ENCODE peak calls at places on chromosome 5, in four cellular contexts. One of them, this sample, is unnamed.

GRCh38 chr5:62450259-62450658 is 37.7 kb downstream of the IPO11 start:
- DNase-seq in dorsolateral prefrontal cortex: no peak
- DNase-seq in GM12865: no peak
- DNase-seq in tibial artery: no peak
- DNase-seq in this sample: no peak

GRCh38 chr5:119583684-119584083 is 45.7 kb upstream of the FAM170A start:
- DNase-seq in GM12865: peak
- DNase-seq in tibial artery: no peak
- DNase-seq in dorsolateral prefrontal cortex: no peak
- DNase-seq in this sample: no peak

GRCh38 chr5:133938039-133938821 is 30.2 kb downstream of the C5orf15 start:
- DNase-seq in GM12865: peak
- DNase-seq in dorsolateral prefrontal cortex: no peak
- DNase-seq in tibial artery: peak
- DNase-seq in this sample: no peak

GRCh38 chr5:116778015-116778414 is 203.4 kb upstream of the SEMA6A start:
- DNase-seq in tibial artery: no peak
- DNase-seq in dorsolateral prefrontal cortex: no peak
- DNase-seq in GM12865: no peak
- DNase-seq in this sample: peak

GRCh38 chr5:158978061-158978745 is 121.5 kb downstream of the EBF1 start:
- DNase-seq in dorsolateral prefrontal cortex: no peak
- DNase-seq in tibial artery: no peak
- DNase-seq in GM12865: no peak
- DNase-seq in this sample: no peak

GRCh38 chr5:111734013-111734412 is 23.0 kb downstream of the NREP start:
- DNase-seq in GM12865: no peak
- DNase-seq in dorsolateral prefrontal cortex: no peak
- DNase-seq in tibial artery: no peak
- DNase-seq in this sample: no peak

GRCh38 chr5:86780018-86780417 is 162.3 kb downstream of the COX7C start:
- DNase-seq in GM12865: no peak
- DNase-seq in dorsolateral prefrontal cortex: no peak
- DNase-seq in tibial artery: no peak
- DNase-seq in this sample: no peak

GRCh38 chr5:7908317-7908716 is 39.4 kb downstream of the MTRR start:
- DNase-seq in dorsolateral prefrontal cortex: no peak
- DNase-seq in GM12865: no peak
- DNase-seq in tibial artery: no peak
- DNase-seq in this sample: no peak

GRCh38 chr5:78984020-78984610 is 995 bp downstream of the ARSB start:
- DNase-seq in GM12865: peak
- DNase-seq in tibial artery: no peak
- DNase-seq in dorsolateral prefrontal cortex: no peak
- DNase-seq in this sample: no peak

GRCh38 chr5:2901511-2901910 is 150.0 kb upstream of the IRX2 start:
- DNase-seq in dorsolateral prefrontal cortex: no peak
- DNase-seq in GM12865: no peak
- DNase-seq in tibial artery: peak
- DNase-seq in this sample: no peak

GRCh38 chr5:141915881-141916336 is 7.8 kb upstream of the DELE1 start:
- DNase-seq in GM12865: no peak
- DNase-seq in dorsolateral prefrontal cortex: no peak
- DNase-seq in tibial artery: peak
- DNase-seq in this sample: no peak

GRCh38 chr5:98934581-98934980 is 5.8 kb upstream of the CHD1 start:
- DNase-seq in dorsolateral prefrontal cortex: no peak
- DNase-seq in GM12865: no peak
- DNase-seq in tibial artery: no peak
- DNase-seq in this sample: no peak

GRCh38 chr5:174990909-174991308 is 266.5 kb downstream of the MSX2 start:
- DNase-seq in dorsolateral prefrontal cortex: no peak
- DNase-seq in GM12865: no peak
- DNase-seq in tibial artery: peak
- DNase-seq in this sample: no peak

GRCh38 chr5:174542466-174542865 is 181.9 kb upstream of the MSX2 start:
- DNase-seq in tibial artery: no peak
- DNase-seq in dorsolateral prefrontal cortex: no peak
- DNase-seq in GM12865: no peak
- DNase-seq in this sample: no peak

GRCh38 chr5:173789031-173789920 is 98.9 kb upstream of the CPEB4 start:
- DNase-seq in tibial artery: peak
- DNase-seq in dorsolateral prefrontal cortex: no peak
- DNase-seq in GM12865: peak
- DNase-seq in this sample: no peak

GRCh38 chr5:149605354-149605997 is 24.2 kb downstream of the ARHGEF37 start:
- DNase-seq in tibial artery: no peak
- DNase-seq in GM12865: no peak
- DNase-seq in dorsolateral prefrontal cortex: no peak
- DNase-seq in this sample: no peak

GRCh38 chr5:180669661-180670060 is 20.3 kb upstream of the FLT4 start:
- DNase-seq in dorsolateral prefrontal cortex: no peak
- DNase-seq in tibial artery: no peak
- DNase-seq in GM12865: no peak
- DNase-seq in this sample: no peak

GRCh38 chr5:57280811-57281301 is 107.0 kb downstream of the GPBP1 start:
- DNase-seq in dorsolateral prefrontal cortex: no peak
- DNase-seq in tibial artery: no peak
- DNase-seq in GM12865: no peak
- DNase-seq in this sample: no peak

GRCh38 chr5:64840958-64841357 is 72.2 kb downstream of the CWC27 start:
- DNase-seq in dorsolateral prefrontal cortex: no peak
- DNase-seq in tibial artery: no peak
- DNase-seq in GM12865: no peak
- DNase-seq in this sample: no peak

GRCh38 chr5:130237721-130238120 is 333.5 kb downstream of the CHSY3 start:
- DNase-seq in dorsolateral prefrontal cortex: no peak
- DNase-seq in tibial artery: no peak
- DNase-seq in GM12865: no peak
- DNase-seq in this sample: no peak

GRCh38 chr5:84383816-84384603 is 670 bp downstream of the EDIL3 start:
- DNase-seq in dorsolateral prefrontal cortex: peak
- DNase-seq in GM12865: no peak
- DNase-seq in tibial artery: peak
- DNase-seq in this sample: peak

GRCh38 chr5:134536876-134537275 is 11.4 kb downstream of the JADE2 start:
- DNase-seq in tibial artery: no peak
- DNase-seq in dorsolateral prefrontal cortex: no peak
- DNase-seq in GM12865: no peak
- DNase-seq in this sample: no peak

GRCh38 chr5:33271606-33272005 is 169.2 kb upstream of the TARS1 start:
- DNase-seq in dorsolateral prefrontal cortex: no peak
- DNase-seq in tibial artery: no peak
- DNase-seq in GM12865: no peak
- DNase-seq in this sample: no peak

GRCh38 chr5:33903118-33903517 is 11.3 kb upstream of the ADAMTS12 start:
- DNase-seq in dorsolateral prefrontal cortex: no peak
- DNase-seq in GM12865: no peak
- DNase-seq in tibial artery: no peak
- DNase-seq in this sample: no peak

GRCh38 chr5:123455095-123455494 is 31.9 kb upstream of the CEP120 start:
- DNase-seq in dorsolateral prefrontal cortex: no peak
- DNase-seq in tibial artery: no peak
- DNase-seq in GM12865: peak
- DNase-seq in this sample: no peak

GRCh38 chr5:75048457-75048953 is 3.9 kb downstream of the GCNT4 start:
- DNase-seq in GM12865: peak
- DNase-seq in tibial artery: no peak
- DNase-seq in dorsolateral prefrontal cortex: no peak
- DNase-seq in this sample: no peak

GRCh38 chr5:103894882-103895281 is 332.3 kb upstream of the NUDT12 start:
- DNase-seq in dorsolateral prefrontal cortex: peak
- DNase-seq in tibial artery: no peak
- DNase-seq in GM12865: no peak
- DNase-seq in this sample: no peak

GRCh38 chr5:141875795-141876627 is 2.2 kb downstream of the PCDH1 start:
- DNase-seq in GM12865: no peak
- DNase-seq in dorsolateral prefrontal cortex: peak
- DNase-seq in tibial artery: peak
- DNase-seq in this sample: no peak

GRCh38 chr5:63201738-63202137 is 623.1 kb downstream of the LRRC70 start:
- DNase-seq in dorsolateral prefrontal cortex: no peak
- DNase-seq in GM12865: no peak
- DNase-seq in tibial artery: no peak
- DNase-seq in this sample: no peak

GRCh38 chr5:59798862-59799667 is 94.5 kb downstream of the PDE4D start:
- DNase-seq in tibial artery: no peak
- DNase-seq in GM12865: peak
- DNase-seq in dorsolateral prefrontal cortex: no peak
- DNase-seq in this sample: no peak

GRCh38 chr5:59795141-59795540 is 98.4 kb downstream of the PDE4D start:
- DNase-seq in tibial artery: no peak
- DNase-seq in GM12865: no peak
- DNase-seq in dorsolateral prefrontal cortex: no peak
- DNase-seq in this sample: no peak

GRCh38 chr5:59799668-59800374 is 93.7 kb downstream of the PDE4D start:
- DNase-seq in dorsolateral prefrontal cortex: no peak
- DNase-seq in GM12865: peak
- DNase-seq in tibial artery: no peak
- DNase-seq in this sample: peak

GRCh38 chr5:59800375-59800893 is 93.1 kb downstream of the PDE4D start:
- DNase-seq in GM12865: no peak
- DNase-seq in dorsolateral prefrontal cortex: no peak
- DNase-seq in tibial artery: no peak
- DNase-seq in this sample: no peak
- TF ChIP-seq CTCF in GM12865: no peak
- TF ChIP-seq CTCF in dorsolateral prefrontal cortex: no peak
- TF ChIP-seq CTCF in tibial artery: no peak
- TF ChIP-seq CTCF in this sample: peak

GRCh38 chr5:36060516-36060885 is 6.2 kb downstream of the UGT3A2 start:
- DNase-seq in tibial artery: no peak
- DNase-seq in dorsolateral prefrontal cortex: no peak
- DNase-seq in GM12865: peak
- DNase-seq in this sample: no peak
- TF ChIP-seq CTCF in tibial artery: no peak
- TF ChIP-seq CTCF in dorsolateral prefrontal cortex: no peak
- TF ChIP-seq CTCF in GM12865: peak
- TF ChIP-seq CTCF in this sample: peak

GRCh38 chr5:177491429-177491945 is 5.9 kb downstream of the PDLIM7 start:
- DNase-seq in dorsolateral prefrontal cortex: no peak
- DNase-seq in tibial artery: peak
- DNase-seq in GM12865: peak
- DNase-seq in this sample: peak
- TF ChIP-seq CTCF in dorsolateral prefrontal cortex: peak
- TF ChIP-seq CTCF in tibial artery: peak
- TF ChIP-seq CTCF in GM12865: peak
- TF ChIP-seq CTCF in this sample: peak

DNA sequence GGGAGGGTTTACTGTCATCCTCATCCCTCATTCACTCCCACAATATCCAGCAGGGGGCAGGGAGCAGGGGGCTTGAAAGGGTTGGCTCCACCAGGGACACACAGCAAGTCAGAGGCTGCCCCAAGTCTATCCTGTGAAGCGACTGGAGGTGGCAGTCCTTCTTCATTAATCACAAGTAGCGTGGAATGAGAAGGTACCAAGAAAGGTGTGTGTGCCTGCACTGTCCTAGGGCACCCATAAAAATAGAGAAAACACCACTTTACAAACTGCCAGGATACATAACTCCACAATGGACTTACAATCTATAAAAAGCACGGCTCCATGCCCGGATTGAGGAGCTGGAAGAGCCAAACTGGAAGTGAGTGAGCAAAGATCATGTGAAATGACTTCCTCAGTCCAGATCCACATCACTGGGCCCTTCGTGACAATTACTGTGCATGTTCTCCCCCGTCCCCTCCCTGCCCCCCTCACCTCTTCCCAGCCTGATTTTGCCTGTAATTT is 183.9 kb downstream of the SLIT3 start:
- DNase-seq in GM12865: no peak
- DNase-seq in tibial artery: peak
- DNase-seq in dorsolateral prefrontal cortex: no peak
- DNase-seq in this sample: no peak
- TF ChIP-seq CTCF in GM12865: no peak
- TF ChIP-seq CTCF in tibial artery: no peak
- TF ChIP-seq CTCF in dorsolateral prefrontal cortex: no peak
- TF ChIP-seq CTCF in this sample: peak

DNA sequence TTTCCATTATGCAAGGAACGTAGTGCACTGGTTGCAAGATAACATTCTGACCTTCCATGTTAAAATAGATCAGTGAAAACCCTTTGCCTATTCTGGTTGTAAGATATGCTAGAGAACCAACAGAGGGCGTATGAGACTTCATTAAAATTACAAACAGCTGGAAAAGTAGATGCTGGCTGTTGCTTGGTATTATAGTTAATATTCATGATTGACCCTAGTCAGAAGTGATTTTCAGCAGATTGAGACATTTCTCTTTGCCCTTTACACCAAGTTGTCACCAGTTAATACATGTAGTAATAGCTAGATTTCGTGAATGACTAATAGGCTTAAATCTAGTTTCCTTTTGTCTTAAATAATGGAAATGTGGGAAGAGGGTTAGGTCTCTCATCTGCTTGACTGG is 13.8 kb upstream of the FGF18 start:
- DNase-seq in tibial artery: no peak
- DNase-seq in GM12865: no peak
- DNase-seq in dorsolateral prefrontal cortex: no peak
- DNase-seq in this sample: no peak
- TF ChIP-seq CTCF in tibial artery: peak
- TF ChIP-seq CTCF in GM12865: peak
- TF ChIP-seq CTCF in dorsolateral prefrontal cortex: peak
- TF ChIP-seq CTCF in this sample: peak

GRCh38 chr5:52868417-52868816 is 80.7 kb downstream of the ITGA1 start:
- DNase-seq in tibial artery: no peak
- DNase-seq in dorsolateral prefrontal cortex: no peak
- DNase-seq in GM12865: no peak
- DNase-seq in this sample: peak

GRCh38 chr5:52870448-52870847 is 82.7 kb downstream of the ITGA1 start:
- DNase-seq in GM12865: no peak
- DNase-seq in dorsolateral prefrontal cortex: no peak
- DNase-seq in tibial artery: peak
- DNase-seq in this sample: peak

GRCh38 chr5:52869391-52869790 is 81.7 kb downstream of the ITGA1 start:
- DNase-seq in GM12865: no peak
- DNase-seq in dorsolateral prefrontal cortex: no peak
- DNase-seq in tibial artery: no peak
- DNase-seq in this sample: no peak

GRCh38 chr5:52864884-52865283 is 77.2 kb downstream of the ITGA1 start:
- DNase-seq in tibial artery: no peak
- DNase-seq in GM12865: no peak
- DNase-seq in dorsolateral prefrontal cortex: no peak
- DNase-seq in this sample: no peak

DNA sequence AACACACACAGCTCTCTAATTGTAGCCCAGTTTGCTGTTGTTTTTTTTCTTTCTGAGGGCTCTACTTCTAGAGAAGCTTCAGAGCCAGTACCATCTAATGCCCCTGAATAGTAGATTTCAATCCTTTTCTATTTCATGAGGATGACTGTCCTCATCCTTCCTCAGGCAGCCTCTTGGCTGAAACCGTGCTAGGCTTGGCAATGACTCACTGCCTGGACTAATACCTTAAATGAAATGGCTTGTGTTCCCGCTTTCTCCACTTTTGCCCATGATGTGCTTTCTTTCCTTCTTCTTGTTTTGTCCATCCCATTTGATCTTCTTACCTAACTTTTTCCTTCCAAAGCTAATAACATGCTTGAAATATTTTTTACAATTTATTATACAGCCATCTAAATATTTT is 80.1 kb downstream of the ITGA1 start:
- DNase-seq in tibial artery: peak
- DNase-seq in GM12865: no peak
- DNase-seq in dorsolateral prefrontal cortex: no peak
- DNase-seq in this sample: no peak
- TF ChIP-seq CTCF in tibial artery: no peak
- TF ChIP-seq CTCF in GM12865: no peak
- TF ChIP-seq CTCF in dorsolateral prefrontal cortex: no peak
- TF ChIP-seq CTCF in this sample: no peak

This sample was measured in neural crest cell.